ENCODE peak calls at places on chromosomes 3 and 15, in nine cellular contexts. T, P, J, W, S, E, V, R and K are unnamed samples.

GRCh38 chr3:25592510-25592968 is 72.2 kb downstream of the TOP2B start:
- DNase-seq in T (peak; percentile 84), P (peak; percentile 85), J (no peak), W (peak; percentile 33), S (peak; percentile 78), E (peak; percentile 84), V (peak; percentile 71), R (peak; percentile 76), K (no peak)

GRCh38 chr3:184598220-184598927 is 36.8 kb downstream of the EPHB3 start:
- DNase-seq in T (no peak), P (no peak), J (no peak), W (no peak), S (no peak), E (no peak), V (no peak), R (no peak), K (no peak)

GRCh38 chr3:75059120-75059519 is 444.7 kb upstream of the CNTN3 start:
- DNase-seq in T (peak; percentile 27), P (no peak), J (no peak), W (no peak), S (no peak), E (no peak), V (no peak), R (peak; percentile 7), K (no peak)

GRCh38 chr3:196604548-196604947 is 34.9 kb upstream of the NRROS start:
- DNase-seq in T (no peak), P (no peak), J (peak; percentile 56), W (no peak), S (no peak), E (no peak), V (peak; percentile 17), R (no peak), K (no peak)

GRCh38 chr15:64501396-64501716 is 41.0 kb downstream of the ZNF609 start:
- DNase-seq in T (no peak), P (no peak), J (no peak), W (no peak), S (no peak), E (no peak), V (no peak), R (no peak), K (no peak)

GRCh38 chr15:86018679-86019078 is 61.0 kb upstream of the AGBL1 start:
- DNase-seq in T (no peak), P (no peak), J (no peak), W (no peak), S (no peak), E (no peak), V (no peak), R (no peak), K (no peak)

GRCh38 chr3:65210026-65210814 is 522.4 kb upstream of the ADAMTS9 start:
- DNase-seq in T (no peak), P (no peak), J (no peak), W (no peak), S (no peak), E (no peak), V (no peak), R (no peak), K (no peak)

GRCh38 chr3:147218976-147219375 is 187.4 kb downstream of the ZIC4 start:
- DNase-seq in T (no peak), P (peak; percentile 15), J (no peak), W (no peak), S (no peak), E (no peak), V (no peak), R (no peak), K (no peak)

DNA sequence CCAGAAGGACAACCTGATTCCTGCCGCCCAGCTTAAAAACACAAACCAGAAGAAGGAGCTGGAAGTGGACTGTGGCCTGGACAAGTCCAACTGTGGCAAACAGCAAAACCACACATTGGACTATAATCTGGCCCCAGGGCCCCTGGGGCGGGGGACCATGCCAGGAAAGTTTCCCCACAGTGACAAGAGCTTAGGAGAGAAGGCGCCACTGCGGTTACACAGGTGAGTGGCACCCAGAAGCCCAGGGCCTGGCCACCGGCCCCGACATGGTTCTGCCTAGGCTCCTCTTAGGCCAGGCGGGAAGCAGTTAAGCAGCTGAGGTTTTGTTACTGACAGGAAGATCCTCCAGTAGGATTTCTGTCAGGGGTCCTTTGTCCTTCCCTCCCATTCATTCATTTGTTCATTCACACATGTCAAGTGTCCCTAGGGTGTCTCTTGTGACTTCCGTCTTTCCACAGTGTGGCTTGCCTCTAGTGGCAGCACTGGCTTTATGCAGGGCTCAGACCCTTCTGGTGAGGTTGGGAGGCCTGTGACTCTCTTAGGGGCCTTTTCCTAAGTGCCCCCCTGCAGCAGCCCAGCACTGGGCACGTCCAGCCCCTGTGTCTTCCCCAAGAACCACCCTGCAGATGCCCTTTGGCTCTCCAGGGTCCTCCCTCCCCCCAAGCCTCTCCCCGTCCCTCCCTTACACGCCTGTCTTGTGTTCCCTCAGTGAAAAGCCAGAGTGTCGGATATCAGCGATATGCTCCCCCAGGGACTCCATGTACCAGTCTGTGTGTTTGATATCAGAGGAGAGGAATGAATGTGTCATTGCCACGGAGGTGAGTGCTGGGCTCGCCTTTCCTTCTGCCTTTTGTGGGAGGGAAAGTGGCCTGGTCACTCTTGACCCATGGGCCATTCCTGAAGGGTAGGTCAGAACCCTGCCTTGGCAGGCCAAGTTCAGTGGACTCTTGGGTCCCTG is 7.8 kb downstream of the DLL4 start:
- DNase-seq in T (peak; percentile 37), P (peak; percentile 52), J (no peak), W (no peak), S (peak; percentile 74), E (no peak), V (no peak), R (peak; percentile 33), K (no peak)
- TF ChIP-seq CTCF in T (no peak), P (peak; percentile 10), J (no peak), W (no peak), S (no peak), E (peak; percentile 52), V (no peak), R (no peak), K (no peak)

GRCh38 chr3:144770813-144771400 is 799.3 kb downstream of the DIPK2A start:
- DNase-seq in T (peak; percentile 15), P (peak; percentile 59), J (no peak), W (peak; percentile 24), S (peak; percentile 38), E (no peak), V (peak; percentile 55), R (peak; percentile 28), K (no peak)
- TF ChIP-seq CTCF in T (peak; percentile 8), P (peak; percentile 49), J (peak; percentile 70), W (peak; percentile 48), S (peak; percentile 49), E (peak; percentile 54), V (no peak), R (no peak), K (no peak)

GRCh38 chr15:69161878-69162213 is 1.4 kb downstream of the GLCE start:
- DNase-seq in T (no peak), P (no peak), J (no peak), W (no peak), S (peak; percentile 4), E (no peak), V (no peak), R (no peak), K (no peak)

GRCh38 chr15:69158843-69159240 is 1.6 kb upstream of the GLCE start:
- DNase-seq in T (no peak), P (no peak), J (no peak), W (no peak), S (no peak), E (no peak), V (no peak), R (no peak), K (no peak)

GRCh38 chr15:69159805-69160140 is 662 bp upstream of the GLCE start:
- DNase-seq in T (no peak), P (no peak), J (no peak), W (no peak), S (no peak), E (no peak), V (no peak), R (no peak), K (no peak)

GRCh38 chr15:69160976-69161877 is 792 bp downstream of the GLCE start:
- DNase-seq in T (peak; percentile 32), P (peak; percentile 29), J (no peak), W (peak; percentile 16), S (peak; percentile 16), E (no peak), V (peak; percentile 59), R (peak; percentile 11), K (no peak)

DNA sequence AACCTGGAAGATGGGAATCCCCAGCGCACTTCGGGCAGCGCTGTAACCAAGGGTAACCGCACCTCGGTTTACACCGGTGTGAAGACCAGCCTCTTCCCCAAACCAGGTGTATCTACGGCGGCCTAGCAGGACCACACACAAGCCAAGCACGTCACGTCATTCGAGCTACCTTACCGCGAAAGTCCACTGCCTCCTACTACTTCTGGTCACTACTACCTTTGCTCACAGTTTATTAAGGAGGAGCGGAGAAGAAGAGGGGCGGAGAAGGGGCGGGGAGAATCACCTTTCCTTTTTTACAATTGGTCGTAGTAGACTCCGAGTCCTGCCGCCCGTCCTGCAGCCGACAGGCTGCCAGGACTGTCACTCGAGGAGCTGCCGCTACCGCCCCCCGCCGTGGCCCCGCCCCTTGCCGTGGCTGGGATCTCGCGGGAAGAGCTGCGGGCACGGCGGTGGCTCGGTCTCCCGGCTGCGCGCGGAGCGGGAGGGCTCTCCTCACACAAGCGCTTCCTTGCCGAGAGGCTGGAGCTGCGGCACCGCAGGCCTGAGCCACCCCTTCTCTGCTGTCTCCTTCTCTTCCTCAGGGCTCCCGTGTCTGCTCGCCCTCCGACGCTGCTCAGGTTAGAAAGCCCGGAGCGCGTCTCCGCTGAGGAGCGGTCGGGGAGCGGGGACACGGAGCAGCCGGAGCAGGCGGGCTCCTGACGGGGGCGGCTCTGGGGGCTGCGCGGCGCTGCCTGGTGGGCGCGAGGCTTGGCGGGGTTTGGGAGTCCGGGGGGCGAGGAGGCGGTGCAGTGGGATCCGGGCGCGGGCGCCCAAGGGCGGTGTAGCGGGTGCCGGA is at the start of gene GLCE:
- DNase-seq in T (peak; percentile 98), P (peak; percentile 98), J (peak; percentile 99), W (peak; percentile 96), S (peak; percentile 95), E (peak; percentile 94), V (peak; percentile 99), R (peak; percentile 96), K (peak; percentile 98)
- TF ChIP-seq CTCF in T (no peak), P (no peak), J (no peak), W (no peak), S (no peak), E (no peak), V (no peak), R (no peak), K (no peak)

GRCh38 chr3:13879102-13879945 is 547 bp downstream of the WNT7A start:
- DNase-seq in T (peak; percentile 53), P (no peak), J (no peak), W (no peak), S (no peak), E (no peak), V (peak; percentile 58), R (no peak), K (peak; percentile 52)

GRCh38 chr3:13881536-13882410 is 1.9 kb upstream of the WNT7A start:
- DNase-seq in T (no peak), P (no peak), J (peak; percentile 63), W (no peak), S (no peak), E (peak; percentile 18), V (no peak), R (no peak), K (peak; percentile 29)

GRCh38 chr3:13878711-13879101 is 1.2 kb downstream of the WNT7A start:
- DNase-seq in T (peak; percentile 42), P (no peak), J (no peak), W (no peak), S (no peak), E (no peak), V (peak; percentile 49), R (no peak), K (peak; percentile 51)

GRCh38 chr3:13880811-13881156 is 913 bp upstream of the WNT7A start:
- DNase-seq in T (no peak), P (no peak), J (no peak), W (no peak), S (no peak), E (no peak), V (no peak), R (no peak), K (no peak)

DNA sequence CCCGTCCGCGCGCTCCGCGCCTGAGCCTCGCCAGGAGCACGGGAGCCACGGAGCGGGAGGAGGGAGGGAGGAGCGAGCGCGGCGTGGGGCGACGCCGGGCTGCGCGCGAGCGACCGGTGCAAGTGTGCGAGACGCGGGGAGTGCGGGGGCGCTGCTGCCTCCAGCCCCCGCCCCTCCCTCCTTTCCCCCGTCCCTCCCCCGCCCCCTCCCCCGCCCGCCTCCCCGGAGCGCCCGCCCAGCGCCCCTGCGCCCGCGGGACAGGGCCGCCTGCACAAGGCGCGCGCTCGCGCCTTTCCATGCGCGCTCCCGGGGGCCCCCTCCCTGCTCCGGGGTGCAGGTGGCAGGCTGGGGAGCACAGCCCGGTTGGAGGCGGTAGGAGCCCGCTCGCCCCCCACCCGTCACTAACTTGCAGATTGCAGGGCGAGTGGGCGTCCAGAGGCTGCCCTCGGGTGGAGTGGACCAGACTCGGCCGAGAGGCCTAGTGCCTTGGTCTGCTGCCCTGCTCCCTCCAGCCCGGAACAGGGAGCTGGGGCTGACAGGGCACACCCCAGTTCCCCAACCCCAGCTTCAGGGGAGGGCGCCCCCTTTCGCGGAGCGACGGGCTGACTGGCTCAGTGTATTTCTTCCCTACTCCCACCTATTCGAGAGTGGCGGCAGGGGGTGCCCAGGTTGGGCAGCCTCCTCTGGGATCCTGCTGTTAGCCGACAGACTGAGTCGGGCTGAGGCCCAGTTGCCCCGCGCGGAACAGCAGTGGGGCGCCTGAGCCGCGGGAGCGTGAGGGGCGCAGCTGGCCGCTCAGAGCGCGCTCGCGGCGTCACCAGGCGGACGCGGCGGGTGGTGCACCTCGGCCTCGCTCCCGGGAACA is at the start of gene WNT7A:
- DNase-seq in T (peak; percentile 77), P (no peak), J (no peak), W (no peak), S (no peak), E (no peak), V (peak; percentile 78), R (peak; percentile 50), K (no peak)
- TF ChIP-seq CTCF in T (peak; percentile 44), P (no peak), J (peak; percentile 44), W (peak; percentile 90), S (peak; percentile 22), E (peak; percentile 61), V (peak; percentile 95), R (peak; percentile 79), K (peak; percentile 87)